ENCODE peak calls at places on chromosomes 13 and 19, in four cellular contexts. D, V, S and E are unnamed samples.

GRCh38 chr19:48255376-48256303 is at the start of gene CARD8:
- DNase-seq in D (peak; percentile 53), V (peak; percentile 93), S (peak; percentile 89), E (peak; percentile 82)

GRCh38 chr19:5484398-5485285 is 29.4 kb downstream of the ZNRF4 start:
- DNase-seq in D (no peak), V (no peak), S (no peak), E (peak; percentile 29)

GRCh38 chr13:73835138-73835721 is 299.0 kb downstream of the KLF12 start:
- DNase-seq in D (no peak), V (peak; percentile 31), S (no peak), E (no peak)

GRCh38 chr19:54576411-54576976 is 2.9 kb downstream of the LILRA2 start:
- DNase-seq in D (no peak), V (no peak), S (no peak), E (no peak)

GRCh38 chr13:103625194-103625593 is 559.0 kb upstream of the SLC10A2 start:
- DNase-seq in D (no peak), V (no peak), S (no peak), E (no peak)

GRCh38 chr13:28268800-28269223 is 130.5 kb downstream of the PAN3 start:
- DNase-seq in D (no peak), V (no peak), S (no peak), E (no peak)

GRCh38 chr13:90270231-90270630 is 1077.3 kb upstream of the MIR17HG start:
- DNase-seq in D (no peak), V (no peak), S (no peak), E (no peak)

GRCh38 chr13:104011505-104012270 is 945.5 kb upstream of the SLC10A2 start:
- DNase-seq in D (no peak), V (no peak), S (no peak), E (peak; percentile 31)

GRCh38 chr13:21175656-21176194 is 627 bp downstream of the SKA3 start:
- DNase-seq in D (no peak), V (peak; percentile 15), S (no peak), E (no peak)

GRCh38 chr19:55626350-55626749 is 2.0 kb upstream of the ZNF784 start:
- DNase-seq in D (no peak), V (no peak), S (no peak), E (no peak)

GRCh38 chr13:75771818-75772217 is 135.7 kb downstream of the LMO7 start:
- DNase-seq in D (no peak), V (no peak), S (no peak), E (no peak)

DNA sequence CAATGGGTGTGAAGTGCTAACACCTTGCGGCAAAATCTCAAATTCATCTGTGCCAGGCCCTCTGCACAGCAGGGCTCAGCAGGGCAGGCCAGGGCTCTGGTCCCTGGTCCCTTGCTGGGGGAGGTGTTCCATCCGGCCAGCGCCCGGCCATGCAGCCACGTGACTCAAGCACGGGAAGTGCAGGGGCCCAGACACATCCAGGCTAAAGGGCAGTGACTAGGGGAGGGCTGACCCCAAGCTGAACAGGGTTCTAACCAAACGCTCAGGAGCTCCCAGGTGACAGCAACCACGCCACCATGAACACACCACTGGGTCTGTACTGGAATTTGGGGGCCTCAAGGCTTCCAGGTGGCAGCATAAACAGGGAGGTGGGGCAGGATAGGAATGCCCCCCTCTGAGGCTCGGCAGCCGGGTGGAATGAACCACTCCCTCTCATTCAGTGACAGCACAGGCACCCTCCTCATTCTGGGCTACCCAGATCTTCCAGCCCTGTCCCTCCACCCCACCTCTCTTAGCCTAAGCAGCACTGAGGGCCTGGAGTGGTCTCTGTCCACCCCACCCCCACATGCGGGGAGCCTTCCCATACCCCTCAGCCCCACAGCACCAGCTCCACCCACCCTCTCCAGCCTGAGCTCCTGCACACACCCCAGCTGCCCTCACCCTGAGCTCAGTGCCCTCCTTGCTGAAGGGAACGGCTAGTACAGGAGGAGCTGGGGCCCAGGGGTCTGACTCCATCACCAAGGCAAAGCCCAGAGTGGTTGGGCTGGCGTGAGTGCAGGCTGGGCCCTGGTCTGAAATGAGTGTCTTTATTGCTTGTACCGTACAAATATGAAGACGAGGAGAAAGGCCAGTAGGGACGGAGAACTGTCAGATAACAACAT is 5.3 kb upstream of the CCNP start:
- DNase-seq in D (no peak), V (peak; percentile 88), S (no peak), E (no peak)
- TF ChIP-seq EP300 in D (no peak), V (no peak), S (no peak), E (no peak)

DNA sequence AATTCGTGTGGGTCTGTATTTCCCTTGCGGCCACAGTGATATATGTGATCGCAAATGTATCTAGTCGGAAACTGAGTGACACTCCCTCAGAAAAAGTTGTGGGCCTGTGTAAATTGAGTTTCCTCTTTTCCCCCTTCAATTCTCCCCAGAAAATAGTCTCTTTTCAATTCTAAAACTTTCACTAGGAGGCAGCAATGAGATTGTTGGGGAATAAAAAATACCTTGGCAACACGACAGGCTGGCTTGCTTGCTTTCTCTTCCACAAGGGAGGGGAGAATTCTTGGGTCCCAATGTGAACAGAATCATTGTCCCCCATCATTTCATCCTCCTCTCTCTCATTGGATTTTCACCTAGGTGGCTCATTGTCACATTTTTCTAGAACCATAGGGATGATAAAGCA is 3.7 kb upstream of the SOX21 start:
- DNase-seq in D (no peak), V (no peak), S (no peak), E (no peak)
- H3K4me3 ChIP-seq in D (no peak overlapping the region), V (no peak overlapping the region), S (no peak overlapping the region), E (no peak overlapping the region)

GRCh38 chr19:57613941-57614743 is at the start of gene ZNF134:
- DNase-seq in D (peak; percentile 66), V (peak; percentile 94), S (peak; percentile 93), E (peak; percentile 93)
- TF ChIP-seq POLR2AphosphoS5 in D (peak; percentile 79), V (no peak), S (peak; percentile 76), E (peak; percentile 78)

GRCh38 chr19:1812426-1813196 is 535 bp upstream of the ATP8B3 start:
- DNase-seq in D (peak; percentile 93), V (peak; percentile 97), S (peak; percentile 96), E (peak; percentile 91)
- TF ChIP-seq EP300 in D (no peak), V (no peak), S (no peak), E (no peak)

GRCh38 chr19:51944798-51945552 is 17.7 kb downstream of the ZNF613 start:
- DNase-seq in D (no peak), V (no peak), S (no peak), E (no peak)

GRCh38 chr19:51946602-51947001 is 19.3 kb downstream of the ZNF613 start:
- DNase-seq in D (no peak), V (no peak), S (no peak), E (no peak)

GRCh38 chr19:51948979-51949378 is 21.7 kb downstream of the ZNF613 start:
- DNase-seq in D (no peak), V (no peak), S (no peak), E (no peak)
- H3K4me3 ChIP-seq in D (no peak overlapping the region), V (no peak overlapping the region), S (peak overlapping the region; percentile 36), E (no peak overlapping the region)

DNA sequence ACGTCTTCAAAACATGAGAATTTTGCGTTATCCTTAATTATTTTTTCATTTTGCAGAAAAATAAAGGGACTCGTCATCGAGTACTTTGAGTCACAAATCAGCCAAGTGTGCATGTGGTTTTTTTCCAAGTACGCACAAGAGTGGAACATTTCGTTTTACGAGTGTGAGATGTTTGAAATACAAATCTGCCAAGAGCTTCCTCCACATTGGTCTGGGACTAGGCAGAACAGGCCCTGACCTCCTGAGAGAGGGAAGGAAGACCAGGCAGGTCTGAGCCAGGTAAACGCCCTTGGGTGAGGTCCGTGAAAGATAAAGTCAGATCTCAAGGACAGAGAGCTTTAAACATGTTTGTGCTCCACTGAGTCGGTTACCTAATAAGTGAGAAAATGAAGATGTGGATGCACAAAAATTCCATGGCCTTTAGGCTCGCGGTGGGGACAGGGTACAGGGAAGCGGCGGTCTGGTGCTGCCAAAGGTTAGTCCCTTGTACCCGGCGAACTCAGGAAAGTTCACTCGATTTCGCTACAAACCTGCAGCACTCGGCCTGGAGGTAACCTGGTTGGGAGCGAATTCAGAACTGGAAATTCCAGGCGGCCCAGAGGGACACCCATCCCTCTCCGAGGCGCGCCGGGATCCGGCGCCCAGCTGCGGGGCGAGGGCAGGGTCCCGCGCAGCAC is 448 bp upstream of the ITM2B start:
- DNase-seq in D (no peak), V (peak; percentile 27), S (peak; percentile 72), E (peak; percentile 35)
- TF ChIP-seq POLR2AphosphoS5 in D (no peak), V (no peak), S (peak; percentile 27), E (peak; percentile 4)

GRCh38 chr13:110713642-110713952 is at the start of gene ING1:
- DNase-seq in D (no peak), V (no peak), S (no peak), E (no peak)

GRCh38 chr13:110712849-110713641 is 455 bp upstream of the ING1 start:
- DNase-seq in D (peak; percentile 99), V (peak; percentile 96), S (peak; percentile 100), E (peak; percentile 99)

GRCh38 chr13:110711778-110712070 is 1.8 kb upstream of the ING1 start:
- DNase-seq in D (no peak), V (no peak), S (no peak), E (no peak)

GRCh38 chr13:110713981-110714797 is 689 bp downstream of the ING1 start:
- DNase-seq in D (no peak), V (peak; percentile 50), S (peak; percentile 84), E (peak; percentile 59)

DNA sequence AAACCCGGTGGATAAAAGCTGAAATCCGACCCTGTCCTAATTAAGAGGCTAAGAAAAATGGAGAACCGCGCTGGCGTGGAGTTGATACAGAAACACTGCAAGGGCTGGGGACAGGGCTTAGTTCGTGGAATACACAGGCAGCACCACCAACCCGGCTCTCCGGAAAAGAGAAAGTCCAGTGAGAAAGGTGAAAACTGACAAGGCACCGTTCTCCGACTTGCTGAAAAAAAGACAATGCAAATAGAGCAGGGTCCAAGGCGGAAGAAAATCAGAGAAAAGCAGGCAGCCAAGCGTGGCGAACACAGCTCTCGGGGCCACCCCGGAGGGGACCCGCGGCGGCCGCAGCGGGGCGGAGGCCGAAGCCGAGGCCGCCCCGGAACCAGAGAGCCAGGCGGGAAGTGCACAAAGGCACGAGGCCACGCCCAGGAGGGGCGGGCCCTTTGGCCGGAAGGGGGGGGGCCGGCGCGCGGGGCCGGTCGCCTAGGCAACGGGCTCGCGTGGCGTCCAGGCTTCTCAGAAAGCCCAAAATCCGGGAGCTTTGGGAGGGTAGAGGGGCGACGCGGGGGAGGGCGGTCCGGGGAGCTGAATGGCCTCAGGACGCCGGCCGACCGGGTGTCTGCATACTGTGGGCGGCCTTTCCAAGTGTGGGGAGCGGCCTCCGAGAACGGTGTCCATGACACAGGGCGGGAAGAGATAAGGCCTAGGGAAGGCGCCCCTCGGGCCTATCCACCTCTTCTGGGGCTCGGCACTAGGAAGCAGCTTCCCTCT is 1.2 kb upstream of the ING1 start:
- DNase-seq in D (no peak), V (peak; percentile 88), S (peak; percentile 93), E (peak; percentile 89)
- TF ChIP-seq EP300 in D (no peak), V (no peak), S (no peak), E (no peak)

DNA sequence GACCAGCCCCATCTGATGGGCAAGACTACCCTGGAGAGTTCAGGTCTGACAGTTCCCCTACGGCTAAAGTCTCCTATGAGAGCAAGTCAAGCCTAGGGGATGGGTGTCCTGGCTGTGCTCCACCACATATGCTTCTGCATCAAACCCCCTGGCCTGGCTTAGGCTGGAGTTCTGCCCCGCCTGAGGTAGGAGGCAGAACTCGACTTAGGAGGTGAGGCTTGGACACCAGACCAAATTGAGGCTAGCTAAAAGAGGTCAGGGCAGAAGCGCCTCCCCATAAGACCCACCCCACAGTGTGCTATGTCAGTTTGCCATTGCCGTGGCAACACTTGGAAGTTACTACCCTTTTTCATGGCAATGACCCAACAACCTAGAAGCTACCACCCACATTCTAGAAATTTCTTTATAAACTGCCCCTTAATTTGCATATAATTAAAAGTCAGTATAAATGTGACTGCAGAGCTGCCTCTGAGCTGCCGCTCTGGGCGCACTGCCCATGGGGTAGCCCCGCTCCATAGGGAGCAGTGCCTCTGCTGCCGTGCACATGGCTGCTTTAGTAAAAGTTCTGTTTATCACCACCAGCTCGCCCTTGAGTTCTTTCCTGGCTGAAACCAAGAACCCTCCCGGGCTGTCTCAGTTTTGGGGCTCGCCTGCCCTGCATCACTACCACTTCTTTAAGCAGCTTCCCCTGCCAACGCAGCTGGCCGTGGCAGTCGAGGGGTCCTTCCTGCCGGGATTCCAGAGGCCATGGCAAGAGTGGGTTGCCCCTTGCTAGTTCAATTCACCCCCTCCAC is 20.2 kb downstream of the AP1M1 start:
- DNase-seq in D (no peak), V (no peak), S (peak; percentile 52), E (no peak)
- H3K4me3 ChIP-seq in D (no peak overlapping the region), V (no peak overlapping the region), S (no peak overlapping the region), E (no peak overlapping the region)